ENCODE peak calls at places on chromosomes 5 and 9, in ten cellular contexts. B, L, Q, D, V, E, T, A, R and G are unnamed samples.

GRCh38 chr5:56659991-56660390 is 155.4 kb upstream of the MAP3K1 start:
- DNase-seq in V (no peak), A (no peak), B (no peak), R (no peak), L (no peak), T (no peak), E (no peak), D (no peak), Q (no peak), G (no peak)

GRCh38 chr5:61254969-61255555 is 77.0 kb upstream of the ZSWIM6 start:
- DNase-seq in D (no peak), L (no peak), A (no peak), T (no peak), Q (no peak), E (no peak), R (no peak), B (no peak), V (peak), G (no peak)

GRCh38 chr5:32908646-32909045 is 197.5 kb downstream of the NPR3 start:
- DNase-seq in D (no peak), A (no peak), L (no peak), E (no peak), T (peak), R (no peak), Q (no peak), B (no peak), V (no peak), G (peak)

GRCh38 chr5:10485142-10485795 is 43.6 kb downstream of the ROPN1L start:
- DNase-seq in A (no peak), V (no peak), E (no peak), L (no peak), D (no peak), R (peak), T (peak), Q (peak), B (no peak), G (peak)

GRCh38 chr5:6812800-6813731 is 99.8 kb downstream of the TENT4A start:
- DNase-seq in D (no peak), T (peak), R (no peak), L (no peak), Q (no peak), E (peak), V (peak), B (no peak), A (peak), G (peak)

GRCh38 chr5:31854625-31855526 is 215.9 kb downstream of the PDZD2 start:
- DNase-seq in L (peak), A (no peak), V (peak), Q (no peak), E (no peak), B (peak), D (no peak), R (no peak), T (peak), G (peak)

GRCh38 chr9:106203832-106204516 is 509.6 kb downstream of the TMEM38B start:
- DNase-seq in B (no peak), A (no peak), V (peak), R (no peak), E (no peak), L (no peak), D (no peak), T (no peak), Q (no peak), G (no peak)

GRCh38 chr5:58406394-58406793 is 53.5 kb downstream of the PLK2 start:
- DNase-seq in R (no peak), V (peak), Q (no peak), A (no peak), D (no peak), B (no peak), T (no peak), L (no peak), E (no peak), G (no peak)

GRCh38 chr5:140673187-140673976 is at the start of gene DND1:
- DNase-seq in T (no peak), V (no peak), Q (no peak), A (no peak), E (no peak), B (no peak), L (peak), D (no peak), R (no peak), G (no peak)

GRCh38 chr9:137108608-137109249 is 5.8 kb downstream of the DPP7 start:
- DNase-seq in L (no peak), D (no peak), T (no peak), Q (no peak), V (no peak), R (no peak), B (no peak), E (no peak), A (no peak), G (no peak)

GRCh38 chr9:111966324-111966723 is 69.7 kb downstream of the UGCG start:
- DNase-seq in A (no peak), B (no peak), V (no peak), R (no peak), L (no peak), T (no peak), D (no peak), Q (no peak), E (no peak), G (no peak)

GRCh38 chr5:73097740-73098139 is 22.6 kb upstream of the TMEM171 start:
- DNase-seq in V (no peak), L (no peak), T (no peak), B (no peak), Q (no peak), D (no peak), R (no peak), A (no peak), E (no peak), G (no peak)

GRCh38 chr9:128382261-128382660 is 11.1 kb downstream of the URM1 start:
- DNase-seq in D (no peak), B (no peak), L (no peak), E (no peak), V (no peak), A (no peak), T (no peak), R (no peak), Q (no peak), G (no peak)

GRCh38 chr9:84669293-84670105 is at the start of gene NTRK2:
- DNase-seq in R (no peak), V (peak), B (no peak), L (peak), D (no peak), Q (no peak), E (no peak), A (no peak), T (peak), G (no peak)

GRCh38 chr5:92565673-92566072 is 1015.3 kb downstream of the NR2F1-AS1 start:
- DNase-seq in B (no peak), A (no peak), T (no peak), V (no peak), Q (no peak), E (no peak), R (no peak), D (no peak), L (no peak), G (no peak)

GRCh38 chr5:10559151-10559550 is 4.7 kb upstream of the ANKRD33B start:
- DNase-seq in B (no peak), R (no peak), D (no peak), Q (no peak), L (no peak), T (no peak), A (no peak), V (no peak), E (peak), G (no peak)